ENCODE peak calls at places on chromosomes 2 and 18, in ten cellular contexts. C is spleen, G is sigmoid colon, H is fibroblast of lung, Q is ascending aorta, U is IMR-90, O is stomach, W is Peyer's patch, F is RWPE1, T is heart right ventricle. D is an unnamed sample.

GRCh38 chr2:38407111-38407682 is 30.1 kb upstream of the ATL2 start:
- DNase-seq in C (peak; percentile 72), G (no peak), H (no peak), Q (no peak), U (no peak), O (no peak), W (no peak), F (no peak), T (peak; percentile 61), D (peak; percentile 78)

GRCh38 chr2:96924775-96925747 is 55.2 kb upstream of the SEMA4C start:
- DNase-seq in C (no peak), G (peak; percentile 77), H (no peak), Q (no peak), U (no peak), O (no peak), W (no peak), F (no peak), T (no peak), D (no peak)

GRCh38 chr18:34542625-34543024 is 167.5 kb upstream of the DTNA start:
- DNase-seq in C (no peak), G (no peak), H (no peak), Q (no peak), U (no peak), O (no peak), W (no peak), F (no peak), T (no peak), D (no peak)

GRCh38 chr18:9741821-9742541 is 33.9 kb downstream of the RAB31 start:
- DNase-seq in C (peak; percentile 69), G (no peak), H (no peak), Q (no peak), U (no peak), O (no peak), W (no peak), F (no peak), T (no peak), D (no peak)

GRCh38 chr2:159562248-159562647 is 54.1 kb downstream of the BAZ2B start:
- DNase-seq in C (no peak), G (no peak), H (peak; percentile 64), Q (no peak), U (peak; percentile 47), O (no peak), W (no peak), F (no peak), T (no peak), D (no peak)

GRCh38 chr2:241910604-241911520 is 41.3 kb downstream of the RTP5 start:
- DNase-seq in C (peak; percentile 23), G (no peak), H (no peak), Q (no peak), U (no peak), O (peak; percentile 11), W (peak; percentile 3), F (no peak), T (no peak), D (peak; percentile 40)

GRCh38 chr2:31467426-31467825 is 52.9 kb upstream of the XDH start:
- DNase-seq in C (no peak), G (no peak), H (no peak), Q (no peak), U (no peak), O (no peak), W (no peak), F (peak; percentile 38), T (no peak), D (no peak)

GRCh38 chr18:58370662-58371061 is 258.2 kb downstream of the ALPK2 start:
- DNase-seq in C (no peak), G (no peak), H (no peak), Q (no peak), U (no peak), O (no peak), W (no peak), F (no peak), T (no peak), D (no peak)

GRCh38 chr18:47615043-47615442 is 315.4 kb downstream of the SMAD2 start:
- DNase-seq in C (no peak), G (no peak), H (no peak), Q (no peak), U (no peak), O (no peak), W (no peak), F (no peak), T (no peak), D (no peak)

GRCh38 chr18:25503567-25504081 is 151.7 kb upstream of the ZNF521 start:
- DNase-seq in C (no peak), G (peak; percentile 87), H (peak; percentile 91), Q (no peak), U (peak; percentile 87), O (no peak), W (no peak), F (peak; percentile 8), T (peak; percentile 63), D (no peak)

GRCh38 chr2:240858321-240858720 is 10.3 kb upstream of the AGXT start:
- DNase-seq in C (no peak), G (no peak), H (no peak), Q (no peak), U (no peak), O (no peak), W (no peak), F (no peak), T (no peak), D (no peak)

GRCh38 chr2:217362290-217362689 is 502.4 kb upstream of the TNP1 start:
- DNase-seq in C (no peak), G (no peak), H (no peak), Q (no peak), U (no peak), O (no peak), W (no peak), F (no peak), T (no peak), D (no peak)
- H3K27ac ChIP-seq in C (peak overlapping the region; percentile 69), G (peak overlapping the region; percentile 77), H (peak overlapping the region; percentile 35), Q (peak overlapping the region; percentile 83), U (peak overlapping the region; percentile 96), O (peak overlapping the region; percentile 72), W (no peak overlapping the region), F (no peak overlapping the region), T (no peak overlapping the region), D (no peak overlapping the region)

GRCh38 chr2:180358458-180358857 is 351.4 kb upstream of the CWC22 start:
- DNase-seq in C (no peak), G (no peak), H (no peak), Q (no peak), U (no peak), O (no peak), W (no peak), F (no peak), T (no peak), D (no peak)
- TF ChIP-seq CTCF in C (no peak), G (no peak), H (no peak), Q (no peak), U (no peak), O (no peak), W (no peak), F (no peak), T (no peak), D (no peak)

GRCh38 chr2:239196474-239197021 is 204.3 kb downstream of the HDAC4 start:
- DNase-seq in C (peak; percentile 57), G (peak; percentile 57), H (no peak), Q (no peak), U (no peak), O (peak; percentile 20), W (peak; percentile 34), F (no peak), T (no peak), D (peak; percentile 38)
- H3K27ac ChIP-seq in C (no peak overlapping the region), G (no peak overlapping the region), H (no peak overlapping the region), Q (no peak overlapping the region), U (no peak overlapping the region), O (no peak overlapping the region), W (no peak overlapping the region), F (no peak overlapping the region), T (no peak overlapping the region), D (no peak overlapping the region)

GRCh38 chr2:24543252-24543651 is 52.2 kb downstream of the NCOA1 start:
- DNase-seq in C (no peak), G (no peak), H (no peak), Q (no peak), U (no peak), O (no peak), W (no peak), F (no peak), T (no peak), D (no peak)
- TF ChIP-seq CTCF in C (no peak), G (no peak), H (peak; percentile 23), Q (no peak), U (no peak), O (no peak), W (peak; percentile 23), F (no peak), T (peak; percentile 12), D (peak; percentile 25)

GRCh38 chr2:18630941-18631340 is 41.6 kb upstream of the NT5C1B start:
- DNase-seq in C (no peak), G (no peak), H (no peak), Q (no peak), U (no peak), O (no peak), W (no peak), F (no peak), T (no peak), D (no peak)

GRCh38 chr2:18626958-18627650 is 37.7 kb upstream of the NT5C1B start:
- DNase-seq in C (no peak), G (no peak), H (peak; percentile 45), Q (no peak), U (no peak), O (no peak), W (no peak), F (no peak), T (no peak), D (no peak)

GRCh38 chr2:18626256-18626668 is 36.9 kb upstream of the NT5C1B start:
- DNase-seq in C (no peak), G (no peak), H (peak; percentile 34), Q (no peak), U (peak; percentile 43), O (no peak), W (no peak), F (peak; percentile 34), T (no peak), D (no peak)

GRCh38 chr2:18630541-18630940 is 41.2 kb upstream of the NT5C1B start:
- DNase-seq in C (no peak), G (no peak), H (no peak), Q (no peak), U (peak; percentile 12), O (no peak), W (no peak), F (no peak), T (no peak), D (no peak)

GRCh38 chr2:18630101-18630500 is 40.7 kb upstream of the NT5C1B start:
- DNase-seq in C (no peak), G (no peak), H (peak; percentile 19), Q (no peak), U (peak; percentile 71), O (no peak), W (no peak), F (peak; percentile 34), T (no peak), D (no peak)
- H3K27ac ChIP-seq in C (no peak overlapping the region), G (no peak overlapping the region), H (no peak overlapping the region), Q (no peak overlapping the region), U (no peak overlapping the region), O (no peak overlapping the region), W (no peak overlapping the region), F (peak overlapping the region; percentile 93), T (no peak overlapping the region), D (no peak overlapping the region)

GRCh38 chr2:182391443-182391842 is 35.4 kb downstream of the PDE1A start:
- DNase-seq in C (no peak), G (no peak), H (no peak), Q (no peak), U (no peak), O (no peak), W (no peak), F (no peak), T (no peak), D (no peak)
- TF ChIP-seq CTCF in C (no peak), G (no peak), H (no peak), Q (no peak), U (no peak), O (no peak), W (no peak), F (no peak), T (no peak), D (no peak)